ENCODE peak calls at places on chromosomes 7 and 10, in four cellular contexts. Z is HEK293T; P is CD4-positive, alpha-beta T cell; F is choroid plexus epithelial cell. J is an unnamed sample.

GRCh38 chr10:97647556-97647955 is 7.1 kb downstream of the PI4K2A start:
- DNase-seq in F (peak), Z (no peak), P (no peak), J (peak)

GRCh38 chr10:124461642-124462347 is at the start of gene LHPP:
- DNase-seq in F (peak), P (peak), Z (peak), J (peak)

GRCh38 chr7:93890464-93891068 is at the start of gene TFPI2:
- DNase-seq in F (peak), Z (peak), P (no peak), J (peak)

GRCh38 chr10:97805096-97805879 is 33.5 kb upstream of the SFRP5 start:
- DNase-seq in Z (no peak), F (no peak), P (no peak), J (no peak)

GRCh38 chr7:129789652-129790051 is 163.1 kb downstream of the UBE2H start:
- DNase-seq in Z (no peak), F (no peak), P (no peak), J (no peak)

GRCh38 chr7:12249706-12250105 is 38.6 kb downstream of the TMEM106B start:
- DNase-seq in P (no peak), F (no peak), Z (no peak), J (no peak)

GRCh38 chr7:130154131-130154500 is 51.1 kb downstream of the TMEM209 start:
- DNase-seq in F (no peak), Z (no peak), P (no peak), J (no peak)

GRCh38 chr7:91784469-91784868 is 96.0 kb downstream of the MTERF1 start:
- DNase-seq in P (no peak), Z (peak), F (peak), J (peak)

GRCh38 chr7:117332031-117332430 is 9.2 kb upstream of the WNT2 start:
- DNase-seq in Z (no peak), P (no peak), F (no peak), J (no peak)

GRCh38 chr10:119770928-119771327 is 45.1 kb downstream of the INPP5F start:
- DNase-seq in Z (no peak), P (no peak), F (no peak), J (peak)

GRCh38 chr7:23273141-23273599 is 26.0 kb upstream of the MALSU1 start:
- DNase-seq in F (peak), P (peak), Z (peak), J (peak)

GRCh38 chr10:103781329-103782061 is 73.9 kb downstream of the SH3PXD2A start:
- DNase-seq in F (peak), P (no peak), Z (no peak), J (peak)

GRCh38 chr7:21076054-21076453 is 289.4 kb upstream of the SP8 start:
- DNase-seq in F (no peak), Z (peak), P (no peak), J (no peak)

GRCh38 chr10:14779053-14779649 is 4.5 kb upstream of the FAM107B start:
- DNase-seq in F (peak), Z (no peak), P (no peak), J (peak)

GRCh38 chr10:73744690-73744994 is 470 bp downstream of the SEC24C start:
- DNase-seq in F (peak), P (no peak), Z (peak), J (peak)

GRCh38 chr7:98808751-98809460 is 60.9 kb downstream of the TMEM130 start:
- DNase-seq in Z (no peak), P (no peak), F (no peak), J (no peak)

GRCh38 chr7:82443801-82444219 is 233 bp upstream of the CACNA2D1 start:
- DNase-seq in Z (peak), F (peak), P (no peak), J (peak)

GRCh38 chr7:30556854-30557644 is 37.6 kb upstream of the GARS1 start:
- DNase-seq in Z (no peak), F (peak), P (no peak), J (peak)

GRCh38 chr7:22896917-22897316 is 74.3 kb upstream of the TOMM7 start:
- DNase-seq in P (no peak), Z (no peak), F (no peak), J (no peak)

GRCh38 chr7:92889081-92889480 is 52.7 kb upstream of the CDK6 start:
- DNase-seq in Z (no peak), P (no peak), F (no peak), J (no peak)

GRCh38 chr10:130751106-130751840 is 560.2 kb downstream of the TCERG1L start:
- DNase-seq in P (peak), Z (no peak), F (no peak), J (no peak)

J was measured in amniotic epithelial cell.